ENCODE peak calls at places on chromosomes 3 and 15, in eight cellular contexts. One of them, this sample, is unnamed.

GRCh38 chr15:69919816-69920215 is 177.9 kb downstream of the TLE3 start:
- DNase-seq in NCI-H2081 treated with DMSO at 0.1 percent for 48 hours: no peak
- DNase-seq in NCI-H524: peak; percentile 95
- DNase-seq in naive thymus-derived CD4-positive, alpha-beta T cell: no peak
- DNase-seq in GM23248: no peak
- DNase-seq in AG04450: no peak
- DNase-seq in CD4-positive, alpha-beta T cell: no peak
- DNase-seq in amniotic epithelial cell: no peak
- DNase-seq in this sample: no peak

GRCh38 chr15:88302373-88302772 is 45.8 kb upstream of the NTRK3 start:
- DNase-seq in GM23248: no peak
- DNase-seq in NCI-H524: no peak
- DNase-seq in naive thymus-derived CD4-positive, alpha-beta T cell: no peak
- DNase-seq in amniotic epithelial cell: no peak
- DNase-seq in AG04450: no peak
- DNase-seq in NCI-H2081 treated with DMSO at 0.1 percent for 48 hours: no peak
- DNase-seq in CD4-positive, alpha-beta T cell: no peak
- DNase-seq in this sample: no peak

GRCh38 chr3:177554900-177555759 is 357.8 kb upstream of the TBL1XR1 start:
- DNase-seq in naive thymus-derived CD4-positive, alpha-beta T cell: no peak
- DNase-seq in amniotic epithelial cell: peak; percentile 76
- DNase-seq in GM23248: peak; percentile 89
- DNase-seq in CD4-positive, alpha-beta T cell: no peak
- DNase-seq in AG04450: no peak
- DNase-seq in NCI-H524: no peak
- DNase-seq in NCI-H2081 treated with DMSO at 0.1 percent for 48 hours: peak; percentile 84
- DNase-seq in this sample: no peak

GRCh38 chr15:36954486-36954885 is 145.9 kb downstream of the MEIS2 start:
- DNase-seq in naive thymus-derived CD4-positive, alpha-beta T cell: no peak
- DNase-seq in AG04450: no peak
- DNase-seq in GM23248: peak; percentile 36
- DNase-seq in CD4-positive, alpha-beta T cell: no peak
- DNase-seq in NCI-H2081 treated with DMSO at 0.1 percent for 48 hours: no peak
- DNase-seq in amniotic epithelial cell: peak; percentile 69
- DNase-seq in NCI-H524: no peak
- DNase-seq in this sample: no peak

GRCh38 chr3:46564190-46565112 is 1.7 kb downstream of the LRRC2 start:
- DNase-seq in GM23248: peak; percentile 85
- DNase-seq in naive thymus-derived CD4-positive, alpha-beta T cell: no peak
- DNase-seq in amniotic epithelial cell: no peak
- DNase-seq in AG04450: no peak
- DNase-seq in NCI-H524: no peak
- DNase-seq in NCI-H2081 treated with DMSO at 0.1 percent for 48 hours: no peak
- DNase-seq in CD4-positive, alpha-beta T cell: no peak
- DNase-seq in this sample: no peak

GRCh38 chr15:40828447-40829036 is at the start of gene PPP1R14D:
- DNase-seq in GM23248: no peak
- DNase-seq in amniotic epithelial cell: no peak
- DNase-seq in NCI-H524: no peak
- DNase-seq in CD4-positive, alpha-beta T cell: no peak
- DNase-seq in AG04450: no peak
- DNase-seq in naive thymus-derived CD4-positive, alpha-beta T cell: no peak
- DNase-seq in NCI-H2081 treated with DMSO at 0.1 percent for 48 hours: no peak
- DNase-seq in this sample: no peak

GRCh38 chr3:46208167-46208704 is at the start of gene CCR1:
- DNase-seq in NCI-H524: no peak
- DNase-seq in amniotic epithelial cell: peak; percentile 21
- DNase-seq in CD4-positive, alpha-beta T cell: no peak
- DNase-seq in AG04450: no peak
- DNase-seq in naive thymus-derived CD4-positive, alpha-beta T cell: no peak
- DNase-seq in NCI-H2081 treated with DMSO at 0.1 percent for 48 hours: no peak
- DNase-seq in GM23248: peak; percentile 61
- DNase-seq in this sample: peak; percentile 35

GRCh38 chr3:72255191-72255590 is 470.2 kb upstream of the PROK2 start:
- DNase-seq in AG04450: no peak
- DNase-seq in CD4-positive, alpha-beta T cell: no peak
- DNase-seq in GM23248: peak; percentile 81
- DNase-seq in amniotic epithelial cell: no peak
- DNase-seq in NCI-H2081 treated with DMSO at 0.1 percent for 48 hours: no peak
- DNase-seq in NCI-H524: no peak
- DNase-seq in naive thymus-derived CD4-positive, alpha-beta T cell: no peak
- DNase-seq in this sample: no peak

GRCh38 chr3:109191431-109191830 is 54.9 kb downstream of the C3orf85 start:
- DNase-seq in CD4-positive, alpha-beta T cell: no peak
- DNase-seq in NCI-H2081 treated with DMSO at 0.1 percent for 48 hours: no peak
- DNase-seq in AG04450: no peak
- DNase-seq in GM23248: no peak
- DNase-seq in naive thymus-derived CD4-positive, alpha-beta T cell: no peak
- DNase-seq in amniotic epithelial cell: no peak
- DNase-seq in NCI-H524: no peak
- DNase-seq in this sample: no peak

This sample was measured in iPS DF 6.9.